ENCODE peak calls at places on chromosomes 13 and 19, in four cellular contexts. B is AG04450, M is aorta, I is T-helper 17 cell. H is an unnamed sample.

GRCh38 chr13:81480634-81481033 is 1139.7 kb upstream of the SPRY2 start:
- DNase-seq in I (no peak), M (no peak), B (no peak), H (no peak)

GRCh38 chr13:44331912-44332840 is 41.4 kb upstream of the SERP2 start:
- DNase-seq in M (peak; percentile 88), I (no peak), B (peak; percentile 75), H (no peak)

GRCh38 chr13:75963318-75963717 is 327.2 kb downstream of the LMO7 start:
- DNase-seq in I (no peak), M (no peak), B (no peak), H (no peak)

GRCh38 chr13:113634279-113635047 is 23.5 kb downstream of the ATP4B start:
- DNase-seq in M (no peak), B (no peak), I (no peak), H (no peak)

GRCh38 chr19:33339750-33340029 is 33.8 kb upstream of the CEBPG start:
- DNase-seq in M (no peak), B (no peak), I (no peak), H (no peak)

GRCh38 chr19:34314437-34315313 is 50.3 kb upstream of the GPI start:
- DNase-seq in I (no peak), M (no peak), B (no peak), H (no peak)

GRCh38 chr19:34484328-34484727 is 2.8 kb downstream of the WTIP start:
- DNase-seq in I (no peak), M (peak; percentile 73), B (no peak), H (no peak)

GRCh38 chr13:113669871-113670341 is 2.9 kb downstream of the GRK1 start:
- DNase-seq in B (no peak), I (no peak), M (peak; percentile 60), H (peak; percentile 55)

GRCh38 chr13:36130542-36131214 is 504 bp downstream of the DCLK1 start:
- DNase-seq in M (peak; percentile 78), I (no peak), B (no peak), H (no peak)

GRCh38 chr13:29438772-29439171 is 156.7 kb downstream of the SLC7A1 start:
- DNase-seq in M (no peak), B (no peak), I (no peak), H (no peak)

GRCh38 chr19:10151521-10151920 is 31.8 kb upstream of the EIF3G start:
- DNase-seq in M (no peak), B (no peak), I (no peak), H (no peak)

GRCh38 chr19:51015691-51016267 is 3.7 kb downstream of the KLK10 start:
- DNase-seq in M (no peak), B (no peak), I (no peak), H (no peak)

GRCh38 chr13:110676511-110677204 is 29.3 kb downstream of the CARS2 start:
- DNase-seq in I (no peak), B (no peak), M (no peak), H (peak; percentile 71)

GRCh38 chr19:45901912-45902650 is at the start of gene MYPOP:
- DNase-seq in M (no peak), I (no peak), B (no peak), H (no peak)

GRCh38 chr13:20191902-20192469 is 752 bp downstream of the GJB2 start:
- DNase-seq in I (no peak), B (no peak), M (no peak), H (no peak)

GRCh38 chr19:51681286-51681956 is 11.7 kb upstream of the SPACA6 start:
- DNase-seq in M (no peak), B (no peak), I (no peak), H (no peak)

H was measured in activated effector memory CD4-positive, alpha-beta T cell treated with anti-CD3 and anti-CD28 coated beads, Interleukin-2, amount 50 U/mL, for 16 hours.